ENCODE peak calls at places on chromosome 7, in ten cellular contexts. K is tibial artery, B is nucleus accumbens, D is AG09309, G is uterus, M is aorta, Z is tibial nerve, R is SHP77, W is fibroblast of mammary gland, F is adrenal gland. I is an unnamed sample.
A peak's percentile ranks its signal among the peaks of the same experiment; 100 is the strongest.

GRCh38 chr7:30709549-30709948 is 27.3 kb upstream of the CRHR2 start:
- DNase-seq in K (no peak), W (no peak), Z (no peak), M (no peak), D (no peak), F (no peak), B (no peak), R (no peak), G (no peak), I (no peak)

GRCh38 chr7:13988011-13988410 is 1.5 kb downstream of the ETV1 start:
- DNase-seq in G (no peak), R (no peak), F (no peak), M (no peak), K (no peak), D (no peak), Z (no peak), B (no peak), W (peak; percentile 45), I (peak; percentile 64)

GRCh38 chr7:36916116-36916515 is 191.8 kb upstream of the AOAH start:
- DNase-seq in B (no peak), K (no peak), W (no peak), D (no peak), Z (no peak), F (no peak), R (no peak), G (no peak), M (no peak), I (no peak)

GRCh38 chr7:130486963-130487324 is 4.9 kb upstream of the MEST start:
- DNase-seq in G (no peak), R (no peak), Z (no peak), F (no peak), K (no peak), B (no peak), M (no peak), W (no peak), D (no peak), I (no peak)

GRCh38 chr7:101535333-101535732 is 93.8 kb downstream of the MYL10 start:
- DNase-seq in D (no peak), F (peak; percentile 42), K (no peak), B (no peak), Z (no peak), R (no peak), W (no peak), G (no peak), M (no peak), I (no peak)

GRCh38 chr7:137992738-137993394 is 9.0 kb downstream of the CREB3L2 start:
- DNase-seq in Z (peak; percentile 90), B (no peak), M (peak; percentile 72), K (peak; percentile 85), D (peak; percentile 98), G (peak; percentile 93), W (peak; percentile 99), F (peak; percentile 63), R (peak; percentile 41), I (peak; percentile 100)

GRCh38 chr7:100171087-100171681 is 2.8 kb upstream of the GAL3ST4 start:
- DNase-seq in F (no peak), Z (no peak), D (no peak), B (no peak), W (no peak), K (no peak), M (no peak), G (no peak), R (no peak), I (no peak)

GRCh38 chr7:75879771-75880184 is 944 bp downstream of the RHBDD2 start:
- DNase-seq in B (no peak), D (no peak), M (no peak), K (no peak), Z (no peak), F (peak; percentile 69), R (no peak), W (peak; percentile 38), G (no peak), I (no peak)

GRCh38 chr7:16644987-16645592 is 464 bp downstream of the ANKMY2 start:
- DNase-seq in K (peak; percentile 41), B (no peak), W (peak; percentile 43), R (peak; percentile 45), D (no peak), Z (peak; percentile 33), M (peak; percentile 55), F (peak; percentile 38), G (peak; percentile 42), I (peak; percentile 37)

GRCh38 chr7:101418694-101419093 is 56.0 kb downstream of the COL26A1 start:
- DNase-seq in R (no peak), M (no peak), G (no peak), D (no peak), K (no peak), W (no peak), Z (no peak), B (no peak), F (no peak), I (no peak)

GRCh38 chr7:151415375-151416112 is 5.7 kb upstream of the WDR86 start:
- DNase-seq in W (peak; percentile 72), R (no peak), M (peak; percentile 33), Z (no peak), D (peak; percentile 32), G (no peak), F (no peak), B (no peak), K (no peak), I (peak; percentile 49)

GRCh38 chr7:50246551-50246950 is 58.0 kb upstream of the IKZF1 start:
- DNase-seq in D (no peak), B (no peak), K (no peak), M (no peak), Z (no peak), R (no peak), W (no peak), F (no peak), G (no peak), I (no peak)

GRCh38 chr7:110204527-110204926 is 886.4 kb upstream of the LRRN3 start:
- DNase-seq in Z (no peak), D (no peak), W (no peak), K (no peak), M (no peak), R (peak; percentile 10), G (no peak), F (no peak), B (no peak), I (no peak)

GRCh38 chr7:155104913-155105312 is 34.8 kb downstream of the HTR5A start:
- DNase-seq in R (no peak), D (no peak), M (no peak), B (no peak), W (no peak), G (no peak), K (no peak), F (no peak), Z (no peak), I (no peak)

GRCh38 chr7:39633563-39634550 is 10.5 kb downstream of the RALA start:
- DNase-seq in W (peak; percentile 77), R (no peak), G (no peak), M (no peak), Z (no peak), D (no peak), F (no peak), K (no peak), B (no peak), I (peak; percentile 70)

GRCh38 chr7:1611708-1612241 is 41.9 kb upstream of the PSMG3 start:
- DNase-seq in K (no peak), R (no peak), W (peak; percentile 87), G (no peak), M (no peak), B (no peak), Z (no peak), D (peak; percentile 72), F (no peak), I (peak; percentile 95)

I was measured in AG10803.